ENCODE peak calls at places on chromosomes 16 and 17, in six cellular contexts. P is thoracic aorta, D is H1, L is fibroblast of lung, M is mesendoderm, V is cardiac muscle cell. W is an unnamed sample.

GRCh38 chr17:81731271-81731670 is 19.2 kb downstream of the SLC25A10 start:
- DNase-seq in P (no peak), D (no peak), L (no peak), M (no peak), V (peak; percentile 10), W (no peak)

GRCh38 chr16:9370071-9370491 is 278.6 kb downstream of the HAPSTR1 start:
- DNase-seq in P (no peak), D (no peak), L (no peak), M (peak; percentile 87), V (no peak), W (no peak)

GRCh38 chr16:17358350-17358749 is 112.4 kb downstream of the XYLT1 start:
- DNase-seq in P (no peak), D (no peak), L (no peak), M (no peak), V (no peak), W (no peak)

GRCh38 chr17:44906010-44906646 is 6.9 kb upstream of the EFTUD2 start:
- DNase-seq in P (no peak), D (no peak), L (peak; percentile 94), M (peak; percentile 75), V (peak; percentile 89), W (no peak)

GRCh38 chr16:68993885-68994284 is 111.6 kb upstream of the HAS3 start:
- DNase-seq in P (no peak), D (no peak), L (peak; percentile 86), M (no peak), V (peak; percentile 79), W (no peak)

GRCh38 chr17:15954222-15954621 is 9.3 kb downstream of the ADORA2B start:
- DNase-seq in P (no peak), D (no peak), L (peak; percentile 86), M (no peak), V (peak; percentile 83), W (no peak)

GRCh38 chr16:69286941-69287713 is 24.0 kb upstream of the VPS4A start:
- DNase-seq in P (peak; percentile 31), D (no peak), L (peak; percentile 89), M (peak; percentile 47), V (peak; percentile 91), W (peak; percentile 83)

GRCh38 chr17:78993981-78994671 is 14.4 kb upstream of the LGALS3BP start:
- DNase-seq in P (no peak), D (no peak), L (no peak), M (no peak), V (no peak), W (peak; percentile 64)

GRCh38 chr16:73187163-73187562 is 139.2 kb upstream of the ZFHX3 start:
- DNase-seq in P (no peak), D (no peak), L (no peak), M (no peak), V (no peak), W (no peak)

GRCh38 chr16:2195316-2196161 is 866 bp downstream of the CASKIN1 start:
- DNase-seq in P (no peak), D (no peak), L (no peak), M (no peak), V (no peak), W (no peak)
- H3K27me3 ChIP-seq in P (peaks cover 8% of the 10 kb centered on the region), D (peaks cover 4% of the 10 kb centered on the region), L (peaks cover 45% of the 10 kb centered on the region), M (peaks cover 9% of the 10 kb centered on the region), V (peaks cover 29% of the 10 kb centered on the region), W (peaks cover 64% of the 10 kb centered on the region)

DNA sequence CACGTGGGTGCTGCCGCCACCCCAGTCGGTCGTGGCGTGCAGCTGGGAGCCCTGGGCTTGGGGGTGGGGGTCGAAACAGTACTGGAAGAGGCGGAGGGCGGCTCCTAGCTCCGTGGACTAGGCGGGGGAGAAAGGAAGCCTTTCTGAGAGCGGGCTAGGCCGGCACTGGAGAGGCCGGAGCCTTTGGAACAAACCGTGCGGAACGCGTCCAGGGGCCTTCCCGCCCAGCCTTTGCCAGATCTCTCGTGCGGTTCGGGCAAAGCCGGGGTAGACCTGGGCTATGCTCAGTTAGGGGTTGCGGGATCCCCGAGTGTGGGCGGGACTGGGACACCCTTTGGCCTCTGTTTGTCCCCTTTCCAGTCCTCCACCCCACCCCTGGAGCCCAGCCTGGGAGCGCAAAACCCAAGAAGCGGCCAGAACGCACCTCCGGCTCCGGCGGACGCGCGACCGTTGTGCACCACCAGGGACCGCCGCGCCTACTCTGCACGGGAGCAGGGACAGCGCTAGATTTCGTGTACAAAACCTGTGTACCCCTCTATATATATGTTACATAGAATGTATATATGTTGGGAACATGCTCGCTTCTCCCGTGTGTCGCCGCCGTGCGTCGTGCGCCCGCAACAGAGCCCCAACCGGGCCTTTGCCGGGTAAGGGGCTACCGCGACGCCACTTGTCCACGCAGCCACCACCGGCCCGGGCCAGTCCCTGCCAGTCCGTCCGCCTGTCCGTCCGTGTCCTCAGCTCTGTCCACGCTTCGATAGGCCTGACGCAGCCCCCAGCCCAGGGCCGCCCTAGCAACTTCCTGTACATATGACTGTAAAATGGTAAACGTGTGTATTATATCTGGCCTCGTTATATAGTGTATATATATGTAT is 26.2 kb downstream of the SREBF1 start:
- DNase-seq in P (no peak), D (no peak), L (peak; percentile 52), M (peak; percentile 75), V (peak; percentile 66), W (no peak)
- H3K4me3 ChIP-seq in P (peak overlapping the region; percentile 67), D (peak overlapping the region; percentile 38), L (no peak overlapping the region), M (peak overlapping the region; percentile 29), V (no peak overlapping the region), W (peak overlapping the region; percentile 51)

GRCh38 chr16:1067629-1068028 is 4.9 kb upstream of the SSTR5 start:
- DNase-seq in P (no peak), D (no peak), L (no peak), M (no peak), V (no peak), W (no peak)
- H3K27me3 ChIP-seq in P (peaks cover 18% of the 10 kb centered on the region), D (no peaks in the 10 kb centered on the region), L (no peaks in the 10 kb centered on the region), M (no peaks in the 10 kb centered on the region), V (peaks cover 20% of the 10 kb centered on the region), W (peaks cover 99% of the 10 kb centered on the region)

DNA sequence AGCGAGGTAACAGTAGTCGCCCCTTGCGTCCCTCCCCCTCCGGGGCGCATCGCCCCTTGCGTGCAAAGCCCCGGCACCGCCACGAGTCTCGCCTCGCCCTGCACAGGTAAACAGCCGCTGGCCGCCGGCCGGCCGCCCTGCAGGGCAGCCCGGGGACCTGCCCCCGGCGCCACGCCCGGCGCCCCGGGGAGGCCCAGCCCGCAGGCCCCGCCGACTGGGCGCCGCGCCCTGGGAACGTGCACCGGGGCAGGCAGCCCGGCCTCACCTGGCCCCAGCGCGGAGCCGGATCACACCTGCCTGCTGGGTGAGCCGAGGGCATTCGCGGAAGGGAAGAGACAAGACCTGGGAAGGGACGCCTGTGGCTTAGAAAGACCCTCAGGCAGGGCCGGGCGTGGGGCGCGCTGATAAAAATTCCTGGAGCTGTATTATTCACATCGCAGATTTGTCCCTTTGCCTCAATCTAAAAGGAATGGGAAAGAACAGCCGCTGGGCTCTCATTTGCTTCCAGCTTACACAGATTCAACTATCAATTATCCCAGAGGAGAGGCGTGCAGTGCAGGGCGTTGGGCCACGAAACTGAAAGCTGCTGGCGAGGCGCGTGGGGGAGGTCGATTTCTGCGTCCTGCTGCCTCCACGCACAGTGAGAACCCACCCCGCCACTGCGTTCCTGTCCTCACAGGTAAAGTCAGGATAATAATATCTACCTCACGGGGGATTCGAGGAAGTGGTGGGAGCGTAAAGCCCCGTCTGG is 451.9 kb downstream of the SLC39A11 start:
- DNase-seq in P (no peak), D (no peak), L (no peak), M (no peak), V (peak; percentile 13), W (no peak)
- H3K4me3 ChIP-seq in P (no peak overlapping the region), D (no peak overlapping the region), L (peak overlapping the region; percentile 20), M (no peak overlapping the region), V (no peak overlapping the region), W (no peak overlapping the region)

GRCh38 chr17:74644419-74644818 is 20.9 kb upstream of the CD300E start:
- DNase-seq in P (no peak), D (no peak), L (no peak), M (no peak), V (no peak), W (no peak)
- H3K27me3 ChIP-seq in P (no peaks in the 10 kb centered on the region), D (no peaks in the 10 kb centered on the region), L (no peaks in the 10 kb centered on the region), M (no peaks in the 10 kb centered on the region), V (no peaks in the 10 kb centered on the region), W (peaks cover 25% of the 10 kb centered on the region)

DNA sequence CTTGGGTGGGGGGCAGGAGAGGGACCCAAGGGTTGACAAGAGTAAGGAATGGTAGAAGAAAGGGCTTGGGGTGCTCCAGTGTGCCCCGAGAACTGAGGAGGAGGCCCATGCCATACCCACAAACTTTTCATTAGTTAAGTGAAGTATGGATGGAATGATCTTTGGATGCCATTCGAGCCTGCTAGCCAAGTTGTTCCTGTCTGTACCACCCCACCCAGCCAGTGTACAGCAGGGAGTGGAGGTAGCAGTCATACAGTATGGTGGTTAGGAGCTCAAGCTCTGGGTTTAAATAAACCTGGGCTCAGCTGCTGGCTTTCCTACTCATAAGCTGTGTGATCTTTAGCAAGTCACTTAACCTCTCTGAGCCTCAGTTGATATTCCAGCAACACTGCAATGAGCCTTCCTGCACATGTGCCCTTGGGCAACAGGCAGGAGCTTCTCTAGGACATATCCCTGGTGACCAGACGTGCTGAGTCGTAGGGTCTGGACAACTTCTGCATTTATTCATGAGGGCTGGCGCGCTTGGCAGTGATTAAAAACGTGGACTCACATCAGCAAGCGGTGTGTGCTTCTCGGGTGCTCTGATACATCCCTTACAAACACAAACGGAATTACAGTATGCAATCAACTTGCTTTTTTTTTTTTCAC is 22.9 kb downstream of the ITPRIPL2 start:
- DNase-seq in P (no peak), D (no peak), L (peak; percentile 42), M (no peak), V (no peak), W (peak; percentile 76)
- H3K4me3 ChIP-seq in P (no peak overlapping the region), D (no peak overlapping the region), L (no peak overlapping the region), M (no peak overlapping the region), V (no peak overlapping the region), W (no peak overlapping the region)

DNA sequence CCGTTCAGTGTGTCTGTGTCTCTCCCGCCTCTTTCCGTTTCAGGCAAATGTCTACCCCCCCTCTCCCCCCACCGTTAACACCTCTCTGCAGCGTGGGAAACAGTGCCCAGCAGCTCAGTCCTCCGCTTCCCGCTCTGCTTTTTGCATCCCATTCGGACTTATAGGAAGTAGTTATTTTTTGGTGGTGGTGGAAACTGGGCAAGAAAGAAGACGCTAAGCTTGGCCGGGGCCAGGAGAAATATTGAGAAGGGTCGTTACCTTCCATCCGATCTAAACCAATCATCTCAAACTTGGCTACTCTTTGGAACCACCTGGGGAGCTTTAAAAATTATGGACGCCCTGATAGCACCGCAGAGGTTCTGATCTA is 504 bp upstream of the HLF start:
- DNase-seq in P (no peak), D (no peak), L (no peak), M (no peak), V (no peak), W (no peak)
- H3K27me3 ChIP-seq in P (no peaks in the 10 kb centered on the region), D (peaks cover 19% of the 10 kb centered on the region), L (peaks cover 51% of the 10 kb centered on the region), M (peaks cover 30% of the 10 kb centered on the region), V (peaks cover 80% of the 10 kb centered on the region), W (no peaks in the 10 kb centered on the region)

DNA sequence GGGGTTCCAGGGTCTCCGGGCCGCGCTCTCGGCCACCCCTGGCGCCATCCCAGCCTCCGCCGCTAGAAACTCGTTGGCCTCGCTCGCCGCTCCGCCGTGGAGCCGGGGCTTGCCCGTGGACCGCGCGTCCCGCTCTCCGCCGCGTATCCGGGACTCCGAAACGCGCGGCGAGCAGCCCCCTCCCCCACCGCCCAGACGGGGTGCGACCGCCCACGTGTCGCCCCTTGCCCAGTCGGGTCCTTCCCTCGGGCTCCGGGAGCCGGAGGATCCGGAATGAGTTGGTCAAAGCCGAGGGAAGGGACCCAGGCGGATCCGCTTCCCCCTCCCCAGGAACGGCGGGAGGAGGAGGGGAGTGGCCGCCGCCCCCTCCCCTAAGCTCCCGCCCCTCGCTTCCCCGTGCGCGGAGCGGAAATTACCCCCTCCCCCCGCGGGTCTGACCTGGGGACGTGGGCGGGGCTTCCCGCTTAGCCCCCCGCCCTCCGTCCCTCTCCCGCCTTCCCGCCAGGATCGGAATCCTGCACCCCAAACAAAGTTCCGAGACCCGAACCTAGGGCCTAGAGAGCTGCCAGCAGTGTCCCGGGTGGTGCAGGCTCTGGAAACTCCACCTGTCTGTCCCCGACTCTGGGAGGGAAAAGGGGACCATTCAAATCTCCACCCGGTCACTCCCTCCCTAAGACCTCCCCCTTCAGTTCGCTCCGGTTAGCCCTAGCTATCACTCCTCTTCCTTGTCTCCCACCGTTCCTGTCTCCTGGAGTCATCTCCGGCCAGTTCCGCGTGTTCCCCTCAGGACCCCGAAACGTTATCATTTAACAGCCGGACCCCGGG is 1.1 kb upstream of the IGF2BP1 start:
- DNase-seq in P (no peak), D (peak; percentile 89), L (no peak), M (peak; percentile 99), V (no peak), W (no peak)
- H3K4me3 ChIP-seq in P (no peak overlapping the region), D (peak overlapping the region; percentile 100), L (peak overlapping the region; percentile 58), M (peak overlapping the region; percentile 94), V (peak overlapping the region; percentile 96), W (no peak overlapping the region)

W was measured in tibial artery.